ENCODE peak calls at places on chromosomes 4 and X, in eight cellular contexts. A is T-helper 2 cell; M is stimulated activated CD4-positive, alpha-beta T cell treated with anti-CD3 and anti-CD28 coated beads, Interleukin-4, amount 100 ng/mL, for 24 hours; Y is MCF 10A; L is activated CD4-positive, CD25-positive, alpha-beta regulatory T cell treated with anti-CD3 and anti-CD28 coated beads, Interleukin-2, amount 50 U/mL, for 72 hours; O is Ammon's horn; T is NCI-H82; V is activated CD4-positive, alpha-beta T cell treated with anti-CD3 and anti-CD28 coated beads for 1 hour. N is an unnamed sample.

GRCh38 chr4:122703868-122704267 is 28.6 kb upstream of the BBS12 start:
- DNase-seq in A (no peak), T (no peak), L (no peak), O (no peak), Y (peak; percentile 15), V (no peak), M (no peak), N (no peak)

GRCh38 chrX:2325076-2325784 is 175.5 kb downstream of the DHRSX start:
- DNase-seq in M (peak; percentile 36), V (no peak), A (peak; percentile 42), O (peak; percentile 79), L (peak; percentile 45), Y (no peak), T (no peak), N (peak; percentile 68)

GRCh38 chr4:31737419-31737818 is 1017.2 kb downstream of the PCDH7 start:
- DNase-seq in L (no peak), A (no peak), M (no peak), T (no peak), O (peak; percentile 24), V (no peak), Y (no peak), N (no peak)

GRCh38 chr4:112560084-112560483 is 44.1 kb upstream of the NEUROG2 start:
- DNase-seq in V (no peak), Y (no peak), O (no peak), T (no peak), M (no peak), A (no peak), L (no peak), N (no peak)

GRCh38 chrX:13428055-13428786 is 108.4 kb upstream of the ATXN3L start:
- DNase-seq in M (peak; percentile 3), A (no peak), L (no peak), V (no peak), O (no peak), T (no peak), Y (peak; percentile 96), N (no peak)

GRCh38 chrX:121256653-121257052 is 209.2 kb downstream of the GLUD2 start:
- DNase-seq in A (peak; percentile 31), V (no peak), L (no peak), Y (peak; percentile 27), T (no peak), M (no peak), O (no peak), N (no peak)

GRCh38 chr4:7411491-7411890 is 23.2 kb downstream of the PSAPL1 start:
- DNase-seq in M (no peak), A (no peak), L (no peak), O (no peak), V (no peak), T (no peak), Y (no peak), N (no peak)

GRCh38 chr4:54268151-54268550 is 39.1 kb downstream of the PDGFRA start:
- DNase-seq in M (no peak), O (no peak), A (peak; percentile 19), Y (peak; percentile 32), V (no peak), L (no peak), T (no peak), N (no peak)

GRCh38 chrX:56728321-56728720 is 722 bp upstream of the NBDY start:
- DNase-seq in M (no peak), A (no peak), Y (no peak), V (no peak), O (peak; percentile 12), T (peak; percentile 13), L (no peak), N (no peak)

GRCh38 chrX:9832811-9833210 is 46.6 kb downstream of the SHROOM2 start:
- DNase-seq in V (no peak), Y (no peak), M (no peak), L (no peak), A (no peak), T (no peak), O (no peak), N (no peak)

GRCh38 chrX:13721819-13722527 is 12.4 kb downstream of the TRAPPC2 start:
- DNase-seq in A (no peak), O (peak; percentile 29), V (no peak), Y (no peak), T (no peak), L (no peak), M (no peak), N (no peak)

GRCh38 chr4:166622425-166622977 is 611.8 kb downstream of the SPOCK3 start:
- DNase-seq in L (no peak), T (no peak), O (no peak), Y (peak; percentile 2), M (no peak), V (no peak), A (no peak), N (no peak)

GRCh38 chrX:65924938-65925507 is 114.9 kb downstream of the VSIG4 start:
- DNase-seq in L (no peak), M (no peak), T (no peak), A (no peak), Y (no peak), V (no peak), O (no peak), N (no peak)

GRCh38 chrX:78658851-78659744 is at the start of gene RTL3:
- DNase-seq in T (no peak), Y (peak; percentile 18), O (peak; percentile 6), A (peak; percentile 36), M (no peak), L (no peak), V (no peak), N (no peak)

GRCh38 chr4:79575709-79576479 is 167.9 kb upstream of the GK2 start:
- DNase-seq in A (no peak), V (no peak), T (no peak), L (no peak), M (no peak), Y (no peak), O (no peak), N (peak; percentile 45)

GRCh38 chrX:137428251-137428661 is 137.7 kb upstream of the ZIC3 start:
- DNase-seq in V (no peak), Y (no peak), M (no peak), O (no peak), T (peak; percentile 16), L (no peak), A (no peak), N (no peak)

GRCh38 chr4:6474705-6475457 is 2.5 kb upstream of the PPP2R2C start:
- DNase-seq in O (no peak), L (no peak), Y (no peak), T (no peak), V (no peak), A (no peak), M (no peak), N (no peak)

GRCh38 chrX:36963069-36963808 is 44.9 kb upstream of the FAM47C start:
- DNase-seq in T (no peak), Y (no peak), L (no peak), A (no peak), O (no peak), M (no peak), V (no peak), N (no peak)

GRCh38 chrX:11789809-11790208 is 31.8 kb downstream of the MSL3 start:
- DNase-seq in Y (no peak), A (no peak), M (no peak), L (no peak), O (no peak), T (no peak), V (no peak), N (no peak)